ENCODE peak calls at places on chromosomes 16 and 17, in ten cellular contexts. N, A, K, P, G, U, V, M, Z and O are unnamed samples.

GRCh38 chr16:16983545-16983944 is 487.2 kb downstream of the XYLT1 start:
- DNase-seq in P (no peak), N (no peak), Z (no peak), U (no peak), K (no peak), G (no peak), V (no peak), M (no peak), A (no peak), O (no peak)

GRCh38 chr17:73003487-73003886 is 89.0 kb downstream of the SLC39A11 start:
- DNase-seq in V (no peak), A (peak), N (no peak), K (no peak), P (peak), G (no peak), M (no peak), U (no peak), Z (peak), O (no peak)

GRCh38 chr16:66490774-66491715 is 58.9 kb downstream of the TK2 start:
- DNase-seq in Z (no peak), M (no peak), A (no peak), U (no peak), G (peak), V (no peak), K (no peak), N (peak), P (no peak), O (peak)

GRCh38 chr16:9091867-9092281 is 430 bp downstream of the HAPSTR1 start:
- DNase-seq in P (no peak), M (peak), K (no peak), A (peak), U (no peak), N (peak), V (peak), Z (no peak), G (peak), O (peak)

GRCh38 chr16:54072237-54072636 is 214.3 kb downstream of the IRX3 start:
- DNase-seq in N (no peak), P (no peak), K (peak), Z (no peak), M (no peak), G (no peak), U (no peak), V (no peak), A (no peak), O (no peak)

GRCh38 chr17:22464041-22464440 is 771.7 kb downstream of the KCNJ18 start:
- DNase-seq in G (no peak), U (no peak), P (no peak), A (no peak), K (no peak), Z (no peak), M (no peak), N (no peak), V (no peak), O (no peak)

GRCh38 chr17:82241183-82241925 is 12.5 kb downstream of the SLC16A3 start:
- DNase-seq in N (peak), A (peak), U (no peak), Z (peak), M (no peak), P (no peak), G (no peak), K (peak), V (no peak), O (peak)

GRCh38 chr17:83203472-83204221 is 124.2 kb downstream of the METRNL start:
- DNase-seq in G (peak), U (no peak), V (no peak), M (no peak), A (peak), N (peak), P (no peak), K (no peak), Z (no peak), O (peak)

GRCh38 chr16:27417047-27417671 is 15.2 kb downstream of the IL21R start:
- DNase-seq in N (no peak), K (no peak), U (no peak), Z (no peak), A (no peak), G (no peak), P (no peak), M (no peak), V (no peak), O (no peak)

GRCh38 chr17:21024024-21024423 is 18.8 kb downstream of the USP22 start:
- DNase-seq in Z (no peak), K (no peak), A (no peak), N (no peak), P (no peak), G (no peak), V (no peak), U (no peak), M (no peak), O (no peak)

GRCh38 chr17:1095093-1095852 is 84.5 kb downstream of the ABR start:
- DNase-seq in K (no peak), A (no peak), M (no peak), V (no peak), G (no peak), N (no peak), U (no peak), Z (no peak), P (no peak), O (no peak)